ENCODE peak calls at places on chromosome 15, in six cellular contexts. J is upper lobe of right lung; I is K562; Y is sciatic nerve; X is COLO829; C is stimulated activated CD4-positive, alpha-beta T cell treated with anti-CD3 and anti-CD28 coated beads, TNF-alpha, amount 100 ng/mL, for 24 hours. S is an unnamed sample.

GRCh38 chr15:78790027-78790426 is 21.2 kb downstream of the ADAMTS7 start:
- DNase-seq in J (no peak), I (no peak), Y (no peak), X (no peak), C (no peak), S (no peak)

GRCh38 chr15:38455096-38455495 is 1.2 kb downstream of the FAM98B start:
- DNase-seq in J (no peak), I (no peak), Y (no peak), X (no peak), C (no peak), S (no peak)

GRCh38 chr15:38229700-38230099 is 22.9 kb upstream of the SPRED1 start:
- DNase-seq in J (no peak), I (no peak), Y (no peak), X (no peak), C (no peak), S (no peak)

GRCh38 chr15:71802770-71803169 is 7.6 kb upstream of the NR2E3 start:
- DNase-seq in J (no peak), I (peak), Y (no peak), X (no peak), C (no peak), S (no peak)

GRCh38 chr15:74954515-74954914 is 2.1 kb downstream of the RPP25 start:
- DNase-seq in J (no peak), I (peak), Y (no peak), X (no peak), C (no peak), S (no peak)

GRCh38 chr15:85771781-85772445 is 22.8 kb downstream of the KLHL25 start:
- DNase-seq in J (peak), I (no peak), Y (peak), X (no peak), C (no peak), S (no peak)

GRCh38 chr15:56339594-56339993 is 25.6 kb upstream of the TEX9 start:
- DNase-seq in J (no peak), I (no peak), Y (no peak), X (no peak), C (no peak), S (no peak)

GRCh38 chr15:90181781-90182180 is 19.3 kb upstream of the SEMA4B start:
- DNase-seq in J (no peak), I (no peak), Y (no peak), X (no peak), C (no peak), S (no peak)

GRCh38 chr15:56765252-56765651 is 31.9 kb upstream of the ZNF280D start:
- DNase-seq in J (no peak), I (no peak), Y (no peak), X (no peak), C (no peak), S (no peak)

GRCh38 chr15:98177950-98178848 is 217.7 kb downstream of the ARRDC4 start:
- DNase-seq in J (no peak), I (peak), Y (peak), X (peak), C (no peak), S (peak)

GRCh38 chr15:85427286-85428028 is 47.1 kb downstream of the AKAP13 start:
- DNase-seq in J (no peak), I (no peak), Y (no peak), X (no peak), C (no peak), S (no peak)

GRCh38 chr15:77856718-77857346 is 220.7 kb downstream of the TBC1D2B start:
- DNase-seq in J (no peak), I (no peak), Y (peak), X (no peak), C (no peak), S (no peak)

GRCh38 chr15:57751177-57751800 is 44.8 kb downstream of the POLR2M start:
- DNase-seq in J (no peak), I (no peak), Y (no peak), X (peak), C (no peak), S (no peak)

GRCh38 chr15:62187910-62188309 is 22.8 kb upstream of the C2CD4B start:
- DNase-seq in J (no peak), I (no peak), Y (no peak), X (no peak), C (no peak), S (no peak)

GRCh38 chr15:31274496-31275330 is 51.9 kb upstream of the KLF13 start:
- DNase-seq in J (no peak), I (no peak), Y (no peak), X (no peak), C (no peak), S (peak)

GRCh38 chr15:40217166-40217785 is 21.6 kb upstream of the PAK6 start:
- DNase-seq in J (no peak), I (peak), Y (no peak), X (peak), C (no peak), S (peak)

GRCh38 chr15:73052679-73053397 is 575 bp downstream of the NEO1 start:
- DNase-seq in J (peak), I (peak), Y (peak), X (no peak), C (no peak), S (peak)

GRCh38 chr15:88974392-88974791 is 61.2 kb upstream of the MFGE8 start:
- DNase-seq in J (no peak), I (no peak), Y (no peak), X (no peak), C (no peak), S (no peak)

GRCh38 chr15:83475551-83475950 is 28.4 kb downstream of the SH3GL3 start:
- DNase-seq in J (no peak), I (no peak), Y (no peak), X (no peak), C (no peak), S (no peak)

GRCh38 chr15:64151727-64152506 is at the start of gene SNX22:
- DNase-seq in J (peak), I (no peak), Y (peak), X (no peak), C (no peak), S (no peak)

GRCh38 chr15:53437985-53438841 is 321.2 kb downstream of the WDR72 start:
- DNase-seq in J (no peak), I (no peak), Y (no peak), X (no peak), C (no peak), S (no peak)

GRCh38 chr15:82854554-82854953 is 45.1 kb downstream of the WHAMM start:
- DNase-seq in J (no peak), I (no peak), Y (no peak), X (no peak), C (no peak), S (no peak)

GRCh38 chr15:69843267-69843666 is 254.4 kb downstream of the TLE3 start:
- DNase-seq in J (no peak), I (no peak), Y (no peak), X (no peak), C (no peak), S (no peak)

GRCh38 chr15:64906402-64906801 is 5.3 kb upstream of the ANKDD1A start:
- DNase-seq in J (no peak), I (no peak), Y (no peak), X (no peak), C (no peak), S (no peak)

GRCh38 chr15:74730619-74731316 is 5.4 kb upstream of the CYP1A1 start:
- DNase-seq in J (no peak), I (no peak), Y (no peak), X (no peak), C (no peak), S (no peak)

GRCh38 chr15:30979457-30979856 is 12.0 kb downstream of the MTMR10 start:
- DNase-seq in J (no peak), I (no peak), Y (no peak), X (no peak), C (no peak), S (no peak)

GRCh38 chr15:62647195-62647865 is 395.2 kb upstream of the TPM1 start:
- DNase-seq in J (no peak), I (no peak), Y (no peak), X (peak), C (no peak), S (no peak)

GRCh38 chr15:69417581-69417980 is 3.4 kb downstream of the KIF23 start:
- DNase-seq in J (no peak), I (no peak), Y (no peak), X (no peak), C (no peak), S (no peak)

GRCh38 chr15:38536201-38536676 is 28.4 kb downstream of the RASGRP1 start:
- DNase-seq in J (no peak), I (no peak), Y (no peak), X (no peak), C (no peak), S (no peak)

S was measured in head of caudate nucleus.